ENCODE peak calls at places on chromosome 4, in nine cellular contexts. One of them, this sample, is unnamed.

GRCh38 chr4:21184788-21185187 is 484.5 kb downstream of the PACRGL start:
- DNase-seq in GM23338: peak
- DNase-seq in GM12878: no peak
- DNase-seq in SK-N-SH: no peak
- DNase-seq in Panc1: no peak
- DNase-seq in K562: no peak
- DNase-seq in A549: no peak
- DNase-seq in HL-60: no peak
- DNase-seq in HCT116: no peak
- DNase-seq in this sample: no peak

GRCh38 chr4:85102606-85103005 is 136.1 kb upstream of the WDFY3 start:
- DNase-seq in K562: no peak
- DNase-seq in GM23338: no peak
- DNase-seq in Panc1: no peak
- DNase-seq in SK-N-SH: no peak
- DNase-seq in A549: no peak
- DNase-seq in HCT116: no peak
- DNase-seq in GM12878: no peak
- DNase-seq in HL-60: no peak
- DNase-seq in this sample: no peak

GRCh38 chr4:38980903-38981676 is 51.1 kb downstream of the TMEM156 start:
- DNase-seq in GM23338: no peak
- DNase-seq in GM12878: peak
- DNase-seq in SK-N-SH: peak
- DNase-seq in HCT116: no peak
- DNase-seq in A549: no peak
- DNase-seq in Panc1: no peak
- DNase-seq in HL-60: peak
- DNase-seq in K562: no peak
- DNase-seq in this sample: peak

GRCh38 chr4:53804719-53805118 is 213.4 kb upstream of the LNX1 start:
- DNase-seq in A549: peak
- DNase-seq in K562: peak
- DNase-seq in SK-N-SH: no peak
- DNase-seq in Panc1: no peak
- DNase-seq in GM23338: peak
- DNase-seq in GM12878: peak
- DNase-seq in HCT116: peak
- DNase-seq in HL-60: peak
- DNase-seq in this sample: peak

GRCh38 chr4:123986268-123986798 is 589.7 kb downstream of the SPRY1 start:
- DNase-seq in A549: no peak
- DNase-seq in GM23338: no peak
- DNase-seq in Panc1: no peak
- DNase-seq in HL-60: no peak
- DNase-seq in GM12878: no peak
- DNase-seq in SK-N-SH: no peak
- DNase-seq in HCT116: no peak
- DNase-seq in K562: no peak
- DNase-seq in this sample: no peak

GRCh38 chr4:41305486-41305885 is 48.8 kb downstream of the UCHL1 start:
- DNase-seq in SK-N-SH: no peak
- DNase-seq in HL-60: no peak
- DNase-seq in Panc1: no peak
- DNase-seq in A549: no peak
- DNase-seq in HCT116: no peak
- DNase-seq in GM23338: no peak
- DNase-seq in K562: no peak
- DNase-seq in GM12878: no peak
- DNase-seq in this sample: no peak

GRCh38 chr4:145234086-145234694 is 53.8 kb upstream of the OTUD4 start:
- DNase-seq in HCT116: peak
- DNase-seq in Panc1: peak
- DNase-seq in GM23338: peak
- DNase-seq in SK-N-SH: peak
- DNase-seq in HL-60: peak
- DNase-seq in GM12878: peak
- DNase-seq in K562: peak
- DNase-seq in A549: peak
- DNase-seq in this sample: peak

GRCh38 chr4:39032218-39033085 is at the start of gene TMEM156:
- DNase-seq in SK-N-SH: no peak
- DNase-seq in GM23338: no peak
- DNase-seq in Panc1: no peak
- DNase-seq in HL-60: peak
- DNase-seq in GM12878: peak
- DNase-seq in HCT116: no peak
- DNase-seq in K562: peak
- DNase-seq in A549: peak
- DNase-seq in this sample: peak

GRCh38 chr4:73222466-73223257 is 35.9 kb downstream of the ANKRD17 start:
- DNase-seq in SK-N-SH: peak
- DNase-seq in Panc1: peak
- DNase-seq in GM23338: peak
- DNase-seq in HL-60: peak
- DNase-seq in HCT116: peak
- DNase-seq in K562: peak
- DNase-seq in A549: peak
- DNase-seq in GM12878: peak
- DNase-seq in this sample: peak

GRCh38 chr4:142886566-142886965 is 40.5 kb upstream of the INPP4B start:
- DNase-seq in GM12878: no peak
- DNase-seq in SK-N-SH: no peak
- DNase-seq in HCT116: no peak
- DNase-seq in Panc1: no peak
- DNase-seq in K562: no peak
- DNase-seq in HL-60: no peak
- DNase-seq in A549: no peak
- DNase-seq in GM23338: peak
- DNase-seq in this sample: no peak

GRCh38 chr4:37693450-37694190 is 7.4 kb upstream of the RELL1 start:
- DNase-seq in SK-N-SH: no peak
- DNase-seq in K562: no peak
- DNase-seq in Panc1: no peak
- DNase-seq in GM12878: no peak
- DNase-seq in HL-60: no peak
- DNase-seq in HCT116: no peak
- DNase-seq in A549: peak
- DNase-seq in GM23338: no peak
- DNase-seq in this sample: no peak

GRCh38 chr4:8888856-8889255 is 17.2 kb upstream of the HMX1 start:
- DNase-seq in GM12878: no peak
- DNase-seq in HCT116: no peak
- DNase-seq in GM23338: no peak
- DNase-seq in HL-60: no peak
- DNase-seq in SK-N-SH: no peak
- DNase-seq in Panc1: no peak
- DNase-seq in K562: no peak
- DNase-seq in A549: no peak
- DNase-seq in this sample: no peak

GRCh38 chr4:2417765-2418651 is at the start of gene ZFYVE28:
- DNase-seq in HCT116: no peak
- DNase-seq in SK-N-SH: no peak
- DNase-seq in A549: peak
- DNase-seq in GM23338: peak
- DNase-seq in HL-60: no peak
- DNase-seq in GM12878: no peak
- DNase-seq in Panc1: no peak
- DNase-seq in K562: peak
- DNase-seq in this sample: no peak

GRCh38 chr4:2419814-2420213 is 1.1 kb downstream of the CFAP99 start:
- DNase-seq in GM23338: no peak
- DNase-seq in K562: no peak
- DNase-seq in HCT116: no peak
- DNase-seq in GM12878: no peak
- DNase-seq in Panc1: no peak
- DNase-seq in SK-N-SH: no peak
- DNase-seq in A549: no peak
- DNase-seq in HL-60: no peak
- DNase-seq in this sample: no peak

GRCh38 chr4:2416564-2417195 is 1.8 kb downstream of the ZFYVE28 start:
- DNase-seq in GM23338: peak
- DNase-seq in GM12878: no peak
- DNase-seq in A549: no peak
- DNase-seq in K562: peak
- DNase-seq in SK-N-SH: peak
- DNase-seq in Panc1: no peak
- DNase-seq in HCT116: no peak
- DNase-seq in HL-60: no peak
- DNase-seq in this sample: no peak

GRCh38 chr4:2417196-2417764 is 1.2 kb downstream of the ZFYVE28 start:
- DNase-seq in Panc1: no peak
- DNase-seq in GM23338: peak
- DNase-seq in A549: no peak
- DNase-seq in HL-60: no peak
- DNase-seq in K562: peak
- DNase-seq in HCT116: no peak
- DNase-seq in GM12878: no peak
- DNase-seq in SK-N-SH: peak
- DNase-seq in this sample: no peak

GRCh38 chr4:2418652-2419571 is at the start of gene CFAP99:
- DNase-seq in HCT116: peak
- DNase-seq in HL-60: peak
- DNase-seq in GM12878: peak
- DNase-seq in A549: peak
- DNase-seq in Panc1: no peak
- DNase-seq in SK-N-SH: peak
- DNase-seq in GM23338: peak
- DNase-seq in K562: peak
- DNase-seq in this sample: peak
- TF ChIP-seq REST in HCT116: no peak
- TF ChIP-seq REST in HL-60: no peak
- TF ChIP-seq REST in GM12878: no peak
- TF ChIP-seq REST in A549: no peak
- TF ChIP-seq REST in Panc1: no peak
- TF ChIP-seq REST in SK-N-SH: no peak
- TF ChIP-seq REST in GM23338: no peak
- TF ChIP-seq REST in K562: no peak
- TF ChIP-seq REST in this sample: no peak

GRCh38 chr4:92305878-92306520 is 2.2 kb downstream of the GRID2 start:
- DNase-seq in K562: no peak
- DNase-seq in Panc1: no peak
- DNase-seq in HL-60: no peak
- DNase-seq in A549: no peak
- DNase-seq in GM23338: peak
- DNase-seq in GM12878: no peak
- DNase-seq in HCT116: no peak
- DNase-seq in SK-N-SH: peak
- DNase-seq in this sample: no peak

GRCh38 chr4:92304073-92304472 is 307 bp downstream of the GRID2 start:
- DNase-seq in HL-60: no peak
- DNase-seq in Panc1: no peak
- DNase-seq in A549: no peak
- DNase-seq in GM12878: no peak
- DNase-seq in HCT116: no peak
- DNase-seq in GM23338: peak
- DNase-seq in K562: no peak
- DNase-seq in SK-N-SH: peak
- DNase-seq in this sample: no peak

GRCh38 chr4:92303621-92304027 is at the start of gene GRID2:
- DNase-seq in GM12878: no peak
- DNase-seq in HCT116: peak
- DNase-seq in GM23338: peak
- DNase-seq in HL-60: no peak
- DNase-seq in A549: no peak
- DNase-seq in Panc1: no peak
- DNase-seq in K562: no peak
- DNase-seq in SK-N-SH: peak
- DNase-seq in this sample: no peak

GRCh38 chr4:92305148-92305877 is 1.5 kb downstream of the GRID2 start:
- DNase-seq in K562: no peak
- DNase-seq in GM23338: peak
- DNase-seq in HCT116: peak
- DNase-seq in SK-N-SH: peak
- DNase-seq in Panc1: no peak
- DNase-seq in HL-60: no peak
- DNase-seq in GM12878: no peak
- DNase-seq in A549: peak
- DNase-seq in this sample: no peak

DNA sequence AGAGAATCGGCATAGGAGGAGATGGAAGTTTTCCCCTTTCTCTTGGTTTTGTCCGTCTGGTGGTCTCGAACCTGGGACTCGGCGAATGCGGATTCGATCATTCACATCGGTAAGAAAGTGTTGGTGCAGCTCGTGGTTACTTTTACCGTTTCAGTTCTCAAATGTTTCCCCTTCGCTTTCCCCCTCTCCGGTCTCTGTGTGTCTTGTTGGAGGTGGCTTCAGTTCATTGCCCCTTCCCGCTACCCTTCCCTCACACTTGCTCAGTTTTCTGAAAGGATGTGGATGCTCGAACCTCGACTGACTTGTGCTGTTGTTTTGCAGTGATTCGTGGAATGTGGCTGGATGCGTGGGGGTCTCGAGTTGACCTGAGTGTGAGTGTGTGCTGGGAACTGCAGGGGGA is 870 bp downstream of the GRID2 start:
- DNase-seq in K562: no peak
- DNase-seq in GM23338: peak
- DNase-seq in SK-N-SH: peak
- DNase-seq in A549: no peak
- DNase-seq in Panc1: no peak
- DNase-seq in HL-60: no peak
- DNase-seq in GM12878: no peak
- DNase-seq in HCT116: no peak
- DNase-seq in this sample: no peak
- TF ChIP-seq REST in K562: no peak
- TF ChIP-seq REST in GM23338: no peak
- TF ChIP-seq REST in SK-N-SH: no peak
- TF ChIP-seq REST in A549: no peak
- TF ChIP-seq REST in Panc1: no peak
- TF ChIP-seq REST in HL-60: no peak
- TF ChIP-seq REST in GM12878: no peak
- TF ChIP-seq REST in HCT116: no peak
- TF ChIP-seq REST in this sample: no peak

GRCh38 chr4:94909645-94910044 is 151.9 kb downstream of the BMPR1B start:
- DNase-seq in A549: no peak
- DNase-seq in K562: no peak
- DNase-seq in SK-N-SH: no peak
- DNase-seq in HCT116: no peak
- DNase-seq in GM12878: no peak
- DNase-seq in GM23338: no peak
- DNase-seq in HL-60: no peak
- DNase-seq in Panc1: no peak
- DNase-seq in this sample: no peak
- TF ChIP-seq REST in A549: no peak
- TF ChIP-seq REST in K562: no peak
- TF ChIP-seq REST in SK-N-SH: no peak
- TF ChIP-seq REST in HCT116: no peak
- TF ChIP-seq REST in GM12878: no peak
- TF ChIP-seq REST in GM23338: no peak
- TF ChIP-seq REST in HL-60: no peak
- TF ChIP-seq REST in Panc1: no peak
- TF ChIP-seq REST in this sample: no peak

DNA sequence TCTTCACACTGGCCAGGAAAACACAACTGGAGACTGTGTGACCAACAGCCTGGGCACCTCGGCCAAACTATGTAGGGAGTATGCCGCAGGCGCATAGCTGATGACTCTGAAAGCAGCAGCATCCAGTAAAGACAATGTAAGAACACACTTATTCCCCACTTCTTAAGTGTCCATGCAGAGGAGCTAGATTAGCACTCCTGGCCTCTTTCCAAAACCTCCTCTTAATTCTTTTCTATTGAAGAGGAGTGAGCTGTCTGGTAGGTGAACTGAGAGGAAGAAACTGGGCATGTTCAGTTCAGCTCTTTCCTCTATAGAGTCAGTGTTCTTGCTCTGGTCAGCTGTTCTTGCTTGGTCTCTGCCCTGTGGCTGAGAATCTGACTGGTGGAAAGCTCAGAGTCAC is 21.1 kb downstream of the NMU start:
- DNase-seq in HL-60: no peak
- DNase-seq in Panc1: no peak
- DNase-seq in A549: no peak
- DNase-seq in HCT116: no peak
- DNase-seq in SK-N-SH: peak
- DNase-seq in GM12878: no peak
- DNase-seq in GM23338: no peak
- DNase-seq in K562: peak
- DNase-seq in this sample: no peak
- TF ChIP-seq REST in HL-60: no peak
- TF ChIP-seq REST in Panc1: no peak
- TF ChIP-seq REST in A549: no peak
- TF ChIP-seq REST in HCT116: no peak
- TF ChIP-seq REST in SK-N-SH: no peak
- TF ChIP-seq REST in GM12878: no peak
- TF ChIP-seq REST in GM23338: no peak
- TF ChIP-seq REST in K562: no peak
- TF ChIP-seq REST in this sample: no peak